ENCODE peak calls at places on chromosome 15, in four cellular contexts. B, G, U and Z are unnamed samples.

GRCh38 chr15:63401078-63401477 is 19.4 kb upstream of the CA12 start:
- DNase-seq in B (no peak), G (no peak), U (no peak), Z (no peak)

GRCh38 chr15:91214675-91215590 is 114.9 kb downstream of the SV2B start:
- DNase-seq in B (no peak), G (no peak), U (no peak), Z (no peak)

GRCh38 chr15:31278544-31279220 is 48.0 kb upstream of the KLF13 start:
- DNase-seq in B (peak), G (no peak), U (peak), Z (no peak)

GRCh38 chr15:97728791-97729190 is 231.7 kb upstream of the ARRDC4 start:
- DNase-seq in B (no peak), G (no peak), U (no peak), Z (no peak)

GRCh38 chr15:57595011-57595866 is 3.5 kb downstream of the MYZAP start:
- DNase-seq in B (no peak), G (no peak), U (no peak), Z (no peak)

GRCh38 chr15:47844437-47844836 is 127.1 kb downstream of the SEMA6D start:
- DNase-seq in B (no peak), G (no peak), U (no peak), Z (no peak)

GRCh38 chr15:73927476-73928240 is 1.4 kb downstream of the LOXL1 start:
- DNase-seq in B (no peak), G (no peak), U (peak), Z (peak)

GRCh38 chr15:76942331-76942730 is 10.8 kb downstream of the RCN2 start:
- DNase-seq in B (no peak), G (no peak), U (no peak), Z (no peak)

GRCh38 chr15:50059203-50059772 is 59.7 kb downstream of the ATP8B4 start:
- DNase-seq in B (no peak), G (no peak), U (no peak), Z (no peak)

GRCh38 chr15:89462198-89462912 is 34.0 kb downstream of the RHCG start:
- DNase-seq in B (no peak), G (no peak), U (no peak), Z (peak)

GRCh38 chr15:41832875-41833274 is 5.0 kb downstream of the JMJD7 start:
- DNase-seq in B (peak), G (no peak), U (no peak), Z (no peak)

GRCh38 chr15:70036585-70037343 is 61.0 kb downstream of the TLE3 start:
- DNase-seq in B (no peak), G (no peak), U (no peak), Z (no peak)

GRCh38 chr15:70035051-70035718 is 62.5 kb downstream of the TLE3 start:
- DNase-seq in B (no peak), G (no peak), U (no peak), Z (no peak)

GRCh38 chr15:70034141-70034540 is 63.6 kb downstream of the TLE3 start:
- DNase-seq in B (no peak), G (no peak), U (no peak), Z (no peak)

GRCh38 chr15:70034596-70034995 is 63.1 kb downstream of the TLE3 start:
- DNase-seq in B (no peak), G (no peak), U (no peak), Z (no peak)

DNA sequence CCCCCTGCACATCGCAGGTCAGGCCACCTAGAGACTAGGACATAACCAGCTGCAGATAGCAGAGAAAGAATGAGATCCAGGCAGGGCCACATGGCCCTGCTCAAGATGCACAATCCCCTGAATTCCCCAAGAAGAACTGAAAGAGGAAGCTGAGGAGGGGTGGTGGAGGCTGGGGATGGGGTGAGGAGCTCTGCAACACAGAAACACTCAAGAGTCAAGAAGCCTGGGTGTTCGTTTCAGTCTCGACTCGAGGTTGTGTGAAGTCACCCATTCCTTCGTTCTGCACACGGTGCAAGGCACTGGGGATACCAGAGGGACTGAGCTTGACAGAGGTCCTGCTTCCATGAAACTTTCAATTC is 62.0 kb downstream of the TLE3 start:
- DNase-seq in B (no peak), G (no peak), U (no peak), Z (no peak)
- H3K4me3 ChIP-seq in B (no peak), G (no peak), U (no peak), Z (no peak)

GRCh38 chr15:67501836-67502461 is 19.0 kb upstream of the C15orf61 start:
- DNase-seq in B (no peak), G (no peak), U (no peak), Z (no peak)
- H3K4me3 ChIP-seq in B (no peak), G (no peak), U (no peak), Z (no peak)

GRCh38 chr15:67124111-67124510 is 58.7 kb downstream of the SMAD3 start:
- DNase-seq in B (no peak), G (no peak), U (no peak), Z (no peak)

GRCh38 chr15:67119238-67119846 is 53.9 kb downstream of the SMAD3 start:
- DNase-seq in B (no peak), G (no peak), U (no peak), Z (no peak)

GRCh38 chr15:67120839-67121540 is 55.6 kb downstream of the SMAD3 start:
- DNase-seq in B (peak), G (no peak), U (peak), Z (peak)

GRCh38 chr15:67120009-67120838 is 54.8 kb downstream of the SMAD3 start:
- DNase-seq in B (no peak), G (no peak), U (no peak), Z (no peak)

GRCh38 chr15:67121725-67122600 is 56.6 kb downstream of the SMAD3 start:
- DNase-seq in B (no peak), G (no peak), U (no peak), Z (no peak)
- H3K4me3 ChIP-seq in B (no peak), G (no peak), U (no peak), Z (no peak)

GRCh38 chr15:92907880-92908279 is 7.8 kb downstream of the CHD2 start:
- DNase-seq in B (peak), G (no peak), U (no peak), Z (peak)
- H3K4me3 ChIP-seq in B (no peak), G (peak), U (no peak), Z (peak)

GRCh38 chr15:40251455-40252140 is 12.7 kb downstream of the PAK6 start:
- DNase-seq in B (no peak), G (no peak), U (peak), Z (no peak)

GRCh38 chr15:40253179-40253790 is 14.4 kb downstream of the PAK6 start:
- DNase-seq in B (no peak), G (no peak), U (peak), Z (no peak)

GRCh38 chr15:40252141-40252437 is 13.2 kb downstream of the PAK6 start:
- DNase-seq in B (no peak), G (no peak), U (peak), Z (no peak)

GRCh38 chr15:40250771-40251454 is 12.1 kb downstream of the PAK6 start:
- DNase-seq in B (no peak), G (no peak), U (peak), Z (no peak)

DNA sequence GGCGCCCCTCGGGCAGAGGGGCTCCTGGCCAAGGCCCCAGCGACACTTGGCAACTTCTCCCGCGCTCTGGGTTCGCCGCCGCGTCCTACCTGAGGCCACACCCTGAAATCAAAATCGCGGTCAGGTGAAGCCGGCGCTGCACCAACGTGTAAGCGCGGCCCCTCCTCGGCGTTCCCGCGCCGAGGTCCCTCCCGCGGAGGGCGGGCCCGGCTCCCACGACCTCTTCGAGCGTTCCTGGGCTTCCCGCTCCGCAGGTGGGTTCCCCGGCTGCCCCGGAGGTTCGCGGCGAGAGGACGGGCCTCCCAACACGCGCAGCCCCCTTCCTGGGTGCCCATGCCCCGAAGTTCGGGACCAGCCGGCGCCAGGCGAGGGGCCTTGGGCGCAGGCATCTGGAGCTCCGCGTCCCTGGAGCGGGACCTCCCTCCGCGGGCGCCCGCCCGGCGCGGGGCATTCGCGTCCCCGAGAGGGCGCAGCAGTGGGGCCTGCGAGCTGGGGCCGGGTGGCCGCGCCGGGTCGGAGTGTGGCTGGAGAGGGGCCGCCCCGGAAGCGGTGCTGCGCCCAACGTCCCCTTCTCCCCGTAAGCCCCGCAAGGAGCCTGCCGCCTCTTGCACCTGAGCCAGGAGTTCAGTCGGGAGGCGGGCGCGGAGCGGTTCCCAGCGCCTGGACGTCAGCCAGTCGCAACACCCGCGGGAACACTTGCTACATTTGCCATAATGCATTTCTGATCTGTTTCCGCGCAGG is 13.7 kb downstream of the PAK6 start:
- DNase-seq in B (no peak), G (no peak), U (peak), Z (peak)
- H3K4me3 ChIP-seq in B (peak), G (peak), U (peak), Z (peak)